ENCODE peak calls at places on chromosome 1, in nine cellular contexts. E, B, U, H, X, V, F, Y and S are unnamed samples.

GRCh38 chr1:153220606-153221303 is 3.4 kb downstream of the PRR9 start:
- DNase-seq in U (no peak), E (no peak), F (no peak), B (no peak), H (no peak), V (no peak), Y (no peak), X (no peak), S (no peak)

GRCh38 chr1:214362188-214362882 is 81.4 kb downstream of the SMYD2 start:
- DNase-seq in V (peak; percentile 77), U (peak; percentile 85), X (no peak), B (peak; percentile 34), E (no peak), Y (peak; percentile 90), H (no peak), F (no peak), S (no peak)

GRCh38 chr1:11729498-11730428 is 6.2 kb upstream of the AGTRAP start:
- DNase-seq in E (no peak), V (no peak), B (no peak), U (no peak), H (no peak), X (no peak), F (no peak), Y (peak; percentile 43), S (no peak)

GRCh38 chr1:117095237-117095636 is 26.3 kb downstream of the TRIM45 start:
- DNase-seq in U (no peak), X (no peak), H (no peak), E (no peak), F (no peak), Y (no peak), V (peak; percentile 88), B (peak; percentile 90), S (no peak)

GRCh38 chr1:94705755-94706154 is 114.4 kb upstream of the SLC44A3 start:
- DNase-seq in E (no peak), F (no peak), Y (no peak), U (no peak), H (no peak), X (no peak), B (peak; percentile 52), V (peak; percentile 68), S (no peak)

GRCh38 chr1:109790735-109791494 is 27.2 kb upstream of the EPS8L3 start:
- DNase-seq in H (peak; percentile 53), U (peak; percentile 74), Y (peak; percentile 27), F (no peak), B (peak; percentile 41), E (peak; percentile 84), V (peak; percentile 47), X (peak; percentile 27), S (peak; percentile 66)

GRCh38 chr1:109993885-109994284 is 9.3 kb downstream of the AHCYL1 start:
- DNase-seq in F (no peak), H (no peak), X (no peak), B (peak; percentile 56), E (no peak), Y (no peak), U (no peak), V (no peak), S (no peak)

GRCh38 chr1:116345830-116346229 is 27.2 kb upstream of the ATP1A1 start:
- DNase-seq in X (no peak), E (no peak), V (no peak), Y (no peak), B (no peak), U (no peak), H (peak; percentile 42), F (no peak), S (no peak)

GRCh38 chr1:85240174-85240601 is 19.3 kb downstream of the C1orf52 start:
- DNase-seq in E (peak; percentile 41), F (no peak), U (no peak), X (no peak), V (peak; percentile 31), H (peak; percentile 56), B (no peak), Y (no peak), S (no peak)

GRCh38 chr1:238681451-238681850 is 704.9 kb upstream of the CHRM3 start:
- DNase-seq in E (no peak), U (no peak), H (no peak), X (no peak), V (peak; percentile 35), Y (no peak), F (no peak), B (peak; percentile 32), S (no peak)

GRCh38 chr1:219299420-219299819 is 125.7 kb downstream of the LYPLAL1 start:
- DNase-seq in V (no peak), F (no peak), X (no peak), Y (no peak), B (no peak), E (no peak), H (no peak), U (no peak), S (no peak)

GRCh38 chr1:190043655-190044054 is 434.0 kb downstream of the BRINP3 start:
- DNase-seq in X (no peak), Y (no peak), F (no peak), V (no peak), E (no peak), B (no peak), H (no peak), U (no peak), S (no peak)

GRCh38 chr1:20484526-20485462 is 1.2 kb downstream of the CAMK2N1 start:
- DNase-seq in E (no peak), H (no peak), V (no peak), Y (no peak), X (no peak), B (no peak), F (no peak), U (no peak), S (peak; percentile 23)

GRCh38 chr1:55720243-55720642 is 505.1 kb upstream of the USP24 start:
- DNase-seq in V (peak; percentile 79), B (peak; percentile 68), H (no peak), E (no peak), F (no peak), Y (peak; percentile 19), U (no peak), X (no peak), S (no peak)

GRCh38 chr1:109919271-109919670 is 8.6 kb downstream of the CSF1 start:
- DNase-seq in H (no peak), F (no peak), X (no peak), V (peak; percentile 28), U (no peak), E (no peak), Y (no peak), B (no peak), S (no peak)

GRCh38 chr1:92408825-92409224 is 77.9 kb downstream of the GFI1 start:
- DNase-seq in H (no peak), X (no peak), E (no peak), V (peak; percentile 18), Y (no peak), F (no peak), U (no peak), B (peak; percentile 7), S (no peak)

GRCh38 chr1:221045842-221046831 is 166.9 kb downstream of the HLX start:
- DNase-seq in U (no peak), F (no peak), X (no peak), E (peak; percentile 37), B (peak; percentile 36), H (no peak), V (peak; percentile 44), Y (no peak), S (no peak)

DNA sequence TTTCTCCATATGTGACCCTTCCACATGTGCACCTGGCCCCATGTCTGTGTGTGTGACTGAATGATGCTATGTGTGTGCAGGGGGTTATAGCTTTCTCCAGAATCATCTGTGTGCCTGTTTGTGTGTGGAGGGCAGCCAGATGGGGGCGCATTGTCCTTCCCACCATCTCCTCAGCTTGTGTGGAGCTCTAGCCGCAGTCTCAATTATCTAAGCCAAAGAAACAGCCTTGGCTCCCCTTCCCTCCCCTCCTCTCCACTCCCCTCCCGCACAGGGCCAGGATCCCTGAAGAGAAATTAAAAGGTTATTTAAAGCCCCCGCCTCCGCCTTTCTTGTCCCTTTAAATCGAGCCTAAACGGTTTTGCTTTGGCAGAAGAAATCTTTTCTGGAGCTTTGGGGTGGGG is 1.8 kb upstream of the DMBX1 start:
- DNase-seq in V (no peak), U (no peak), E (no peak), H (peak; percentile 71), Y (no peak), F (no peak), X (no peak), B (peak; percentile 18), S (peak; percentile 56)
- TF ChIP-seq CTCF in V (peak; percentile 30), U (no peak), E (peak; percentile 11), H (no peak), Y (no peak), F (no peak), X (no peak), B (no peak), S (no peak)

GRCh38 chr1:56758135-56758534 is 61.1 kb downstream of the FYB2 start:
- DNase-seq in U (no peak), H (peak; percentile 45), B (no peak), F (no peak), E (peak; percentile 3), V (no peak), Y (peak; percentile 49), X (no peak), S (peak; percentile 9)
- TF ChIP-seq CTCF in U (no peak), H (no peak), B (peak; percentile 1), F (no peak), E (no peak), V (no peak), Y (peak; percentile 46), X (no peak), S (no peak)

GRCh38 chr1:229403573-229403972 is 30.3 kb downstream of the ACTA1 start:
- DNase-seq in B (no peak), V (no peak), U (no peak), E (no peak), F (no peak), X (no peak), Y (no peak), H (no peak), S (no peak)
- TF ChIP-seq CTCF in B (no peak), V (no peak), U (no peak), E (no peak), F (no peak), X (no peak), Y (no peak), H (no peak), S (peak; percentile 26)

GRCh38 chr1:63914706-63915105 is 140.9 kb downstream of the ROR1 start:
- DNase-seq in U (no peak), B (no peak), H (no peak), F (no peak), X (no peak), Y (no peak), E (no peak), V (no peak), S (no peak)

GRCh38 chr1:63914241-63914640 is 140.4 kb downstream of the ROR1 start:
- DNase-seq in B (no peak), X (no peak), H (no peak), E (no peak), Y (no peak), V (no peak), U (no peak), F (no peak), S (no peak)

GRCh38 chr1:63916485-63917360 is 142.9 kb downstream of the ROR1 start:
- DNase-seq in X (no peak), E (no peak), U (no peak), H (no peak), V (no peak), F (no peak), B (no peak), Y (no peak), S (no peak)

GRCh38 chr1:63913533-63913932 is 139.7 kb downstream of the ROR1 start:
- DNase-seq in U (no peak), V (no peak), E (no peak), Y (no peak), B (no peak), H (no peak), X (no peak), F (no peak), S (no peak)

GRCh38 chr1:63915121-63915520 is 141.3 kb downstream of the ROR1 start:
- DNase-seq in B (peak; percentile 48), F (no peak), Y (no peak), U (no peak), H (no peak), E (no peak), X (no peak), V (peak; percentile 29), S (peak; percentile 16)
- TF ChIP-seq CTCF in B (peak; percentile 35), F (peak; percentile 36), Y (no peak), U (peak; percentile 35), H (no peak), E (peak; percentile 14), X (no peak), V (peak; percentile 47), S (no peak)